ENCODE peak calls at places on chromosomes 12 and 14, in six cellular contexts. P is NCI-H1436; J is ascending aorta; U is cardiac muscle cell; F is stimulated activated CD4-positive, alpha-beta T cell treated with anti-CD3 and anti-CD28 coated beads, Interleukin-15, amount 100 ng/mL, for 1 hour; L is activated T-cell treated with anti-CD3 and anti-CD28 coated beads for 24 hours. O is an unnamed sample.

GRCh38 chr12:106446429-106447092 is 89.0 kb downstream of the POLR3B start:
- DNase-seq in P (peak; percentile 43), J (no peak), U (no peak), F (no peak), L (no peak), O (no peak)

GRCh38 chr12:104064842-104065441 is 611 bp downstream of the HCFC2 start:
- DNase-seq in P (no peak), J (no peak), U (no peak), F (no peak), L (no peak), O (no peak)

GRCh38 chr14:53409974-53410373 is 256.9 kb upstream of the DDHD1 start:
- DNase-seq in P (no peak), J (no peak), U (no peak), F (no peak), L (no peak), O (peak; percentile 25)

GRCh38 chr14:29536886-29537511 is 390.6 kb downstream of the PRKD1 start:
- DNase-seq in P (peak; percentile 17), J (no peak), U (peak; percentile 59), F (no peak), L (no peak), O (no peak)

GRCh38 chr12:121657305-121658008 is 12.0 kb downstream of the MORN3 start:
- DNase-seq in P (no peak), J (no peak), U (no peak), F (no peak), L (no peak), O (no peak)

GRCh38 chr12:122227341-122227740 is 1.5 kb upstream of the DIABLO start:
- DNase-seq in P (peak; percentile 67), J (no peak), U (no peak), F (no peak), L (no peak), O (no peak)

GRCh38 chr14:50001146-50001998 is 108.5 kb downstream of the ARF6 start:
- DNase-seq in P (no peak), J (peak; percentile 84), U (peak; percentile 76), F (peak; percentile 51), L (peak; percentile 63), O (peak; percentile 36)

GRCh38 chr12:202081-202731 is 11.8 kb downstream of the SLC6A12 start:
- DNase-seq in P (no peak), J (no peak), U (no peak), F (no peak), L (no peak), O (no peak)

GRCh38 chr12:53051058-53051880 is 1.4 kb downstream of the TNS2 start:
- DNase-seq in P (no peak), J (peak; percentile 87), U (peak; percentile 77), F (no peak), L (no peak), O (no peak)

GRCh38 chr12:90124289-90124688 is 415.7 kb upstream of the ATP2B1 start:
- DNase-seq in P (no peak), J (no peak), U (no peak), F (no peak), L (no peak), O (no peak)

GRCh38 chr14:45426685-45427282 is 173.8 kb upstream of the MIS18BP1 start:
- DNase-seq in P (peak; percentile 39), J (no peak), U (peak; percentile 47), F (no peak), L (no peak), O (peak; percentile 6)

GRCh38 chr14:22420598-22421186 is 168.3 kb downstream of the DAD1 start:
- DNase-seq in P (no peak), J (no peak), U (peak; percentile 48), F (no peak), L (no peak), O (no peak)

GRCh38 chr14:74656964-74657363 is 44.9 kb upstream of the LTBP2 start:
- DNase-seq in P (no peak), J (no peak), U (no peak), F (no peak), L (no peak), O (no peak)